ENCODE peak calls at places on chromosomes 4 and X, in eight cellular contexts. One of them, this sample, is unnamed.

GRCh38 chr4:175998782-175999181 is 66.9 kb upstream of the WDR17 start:
- DNase-seq in tibial nerve: no peak
- DNase-seq in H54: no peak
- DNase-seq in uterus: no peak
- DNase-seq in heart left ventricle: no peak
- DNase-seq in adrenal gland: no peak
- DNase-seq in breast epithelium: no peak
- DNase-seq in GM12878: no peak
- DNase-seq in this sample: peak

GRCh38 chrX:41300758-41301437 is 33.1 kb upstream of the DDX3X start:
- DNase-seq in uterus: no peak
- DNase-seq in adrenal gland: no peak
- DNase-seq in tibial nerve: no peak
- DNase-seq in heart left ventricle: no peak
- DNase-seq in H54: no peak
- DNase-seq in GM12878: no peak
- DNase-seq in breast epithelium: no peak
- DNase-seq in this sample: peak

GRCh38 chr4:7753931-7754465 is 185.7 kb downstream of the AFAP1 start:
- DNase-seq in GM12878: no peak
- DNase-seq in adrenal gland: no peak
- DNase-seq in H54: no peak
- DNase-seq in heart left ventricle: no peak
- DNase-seq in breast epithelium: no peak
- DNase-seq in uterus: no peak
- DNase-seq in tibial nerve: no peak
- DNase-seq in this sample: no peak

GRCh38 chrX:49186125-49187027 is at the start of gene PRICKLE3:
- DNase-seq in tibial nerve: peak
- DNase-seq in heart left ventricle: peak
- DNase-seq in GM12878: no peak
- DNase-seq in H54: no peak
- DNase-seq in uterus: peak
- DNase-seq in adrenal gland: peak
- DNase-seq in breast epithelium: peak
- DNase-seq in this sample: peak

GRCh38 chr4:42488114-42488513 is 90.8 kb downstream of the SHISA3 start:
- DNase-seq in H54: no peak
- DNase-seq in GM12878: peak
- DNase-seq in uterus: no peak
- DNase-seq in heart left ventricle: no peak
- DNase-seq in breast epithelium: no peak
- DNase-seq in adrenal gland: no peak
- DNase-seq in tibial nerve: no peak
- DNase-seq in this sample: no peak

GRCh38 chr4:120052840-120053239 is 13.8 kb downstream of the MAD2L1 start:
- DNase-seq in heart left ventricle: no peak
- DNase-seq in tibial nerve: peak
- DNase-seq in GM12878: no peak
- DNase-seq in uterus: peak
- DNase-seq in adrenal gland: no peak
- DNase-seq in breast epithelium: no peak
- DNase-seq in H54: peak
- DNase-seq in this sample: no peak

GRCh38 chrX:49231333-49232000 is 1.7 kb downstream of the CACNA1F start:
- DNase-seq in breast epithelium: no peak
- DNase-seq in tibial nerve: no peak
- DNase-seq in GM12878: no peak
- DNase-seq in adrenal gland: no peak
- DNase-seq in uterus: no peak
- DNase-seq in heart left ventricle: no peak
- DNase-seq in H54: no peak
- DNase-seq in this sample: no peak

GRCh38 chr4:52081216-52081615 is 30.1 kb downstream of the SPATA18 start:
- DNase-seq in breast epithelium: no peak
- DNase-seq in tibial nerve: no peak
- DNase-seq in H54: no peak
- DNase-seq in heart left ventricle: no peak
- DNase-seq in GM12878: no peak
- DNase-seq in adrenal gland: no peak
- DNase-seq in uterus: no peak
- DNase-seq in this sample: no peak

GRCh38 chrX:130523460-130524394 is 121.9 kb downstream of the RBMX2 start:
- DNase-seq in tibial nerve: peak
- DNase-seq in H54: peak
- DNase-seq in GM12878: no peak
- DNase-seq in heart left ventricle: peak
- DNase-seq in adrenal gland: peak
- DNase-seq in uterus: peak
- DNase-seq in breast epithelium: no peak
- DNase-seq in this sample: peak

GRCh38 chr4:55485821-55486220 is 60.9 kb downstream of the CLOCK start:
- DNase-seq in tibial nerve: no peak
- DNase-seq in breast epithelium: no peak
- DNase-seq in uterus: no peak
- DNase-seq in GM12878: no peak
- DNase-seq in heart left ventricle: no peak
- DNase-seq in H54: no peak
- DNase-seq in adrenal gland: no peak
- DNase-seq in this sample: no peak

GRCh38 chrX:33607042-33607595 is 395.8 kb upstream of the DMD start:
- DNase-seq in GM12878: no peak
- DNase-seq in uterus: no peak
- DNase-seq in breast epithelium: no peak
- DNase-seq in H54: no peak
- DNase-seq in adrenal gland: no peak
- DNase-seq in heart left ventricle: no peak
- DNase-seq in tibial nerve: no peak
- DNase-seq in this sample: no peak

GRCh38 chr4:110196871-110197420 is 1.5 kb downstream of the ELOVL6 start:
- DNase-seq in GM12878: no peak
- DNase-seq in breast epithelium: peak
- DNase-seq in adrenal gland: peak
- DNase-seq in uterus: peak
- DNase-seq in tibial nerve: peak
- DNase-seq in heart left ventricle: no peak
- DNase-seq in H54: peak
- DNase-seq in this sample: peak

GRCh38 chr4:56086073-56086521 is 137.4 kb downstream of the CEP135 start:
- DNase-seq in H54: no peak
- DNase-seq in tibial nerve: no peak
- DNase-seq in adrenal gland: no peak
- DNase-seq in breast epithelium: no peak
- DNase-seq in uterus: no peak
- DNase-seq in GM12878: no peak
- DNase-seq in heart left ventricle: no peak
- DNase-seq in this sample: no peak

GRCh38 chr4:26320453-26321325 is at the start of gene RBPJ:
- DNase-seq in H54: peak
- DNase-seq in tibial nerve: peak
- DNase-seq in GM12878: peak
- DNase-seq in uterus: peak
- DNase-seq in breast epithelium: peak
- DNase-seq in adrenal gland: peak
- DNase-seq in heart left ventricle: peak
- DNase-seq in this sample: peak
- TF ChIP-seq POLR2A in H54: peak
- TF ChIP-seq POLR2A in tibial nerve: peak
- TF ChIP-seq POLR2A in GM12878: peak
- TF ChIP-seq POLR2A in uterus: no peak
- TF ChIP-seq POLR2A in breast epithelium: peak
- TF ChIP-seq POLR2A in adrenal gland: peak
- TF ChIP-seq POLR2A in heart left ventricle: peak
- TF ChIP-seq POLR2A in this sample: peak

GRCh38 chr4:13546374-13546854 is 2.1 kb upstream of the NKX3-2 start:
- DNase-seq in uterus: no peak
- DNase-seq in tibial nerve: no peak
- DNase-seq in breast epithelium: no peak
- DNase-seq in H54: no peak
- DNase-seq in GM12878: no peak
- DNase-seq in adrenal gland: no peak
- DNase-seq in heart left ventricle: no peak
- DNase-seq in this sample: no peak

GRCh38 chr4:13545394-13545808 is 1.1 kb upstream of the NKX3-2 start:
- DNase-seq in GM12878: no peak
- DNase-seq in heart left ventricle: no peak
- DNase-seq in H54: no peak
- DNase-seq in adrenal gland: no peak
- DNase-seq in breast epithelium: no peak
- DNase-seq in tibial nerve: no peak
- DNase-seq in uterus: no peak
- DNase-seq in this sample: no peak

GRCh38 chr4:13543091-13543581 is 1.2 kb downstream of the NKX3-2 start:
- DNase-seq in H54: no peak
- DNase-seq in tibial nerve: no peak
- DNase-seq in breast epithelium: no peak
- DNase-seq in GM12878: no peak
- DNase-seq in heart left ventricle: no peak
- DNase-seq in adrenal gland: no peak
- DNase-seq in uterus: no peak
- DNase-seq in this sample: no peak

GRCh38 chr4:13543648-13544555 is at the start of gene NKX3-2:
- DNase-seq in uterus: no peak
- DNase-seq in heart left ventricle: no peak
- DNase-seq in adrenal gland: no peak
- DNase-seq in breast epithelium: no peak
- DNase-seq in tibial nerve: no peak
- DNase-seq in H54: peak
- DNase-seq in GM12878: no peak
- DNase-seq in this sample: peak

DNA sequence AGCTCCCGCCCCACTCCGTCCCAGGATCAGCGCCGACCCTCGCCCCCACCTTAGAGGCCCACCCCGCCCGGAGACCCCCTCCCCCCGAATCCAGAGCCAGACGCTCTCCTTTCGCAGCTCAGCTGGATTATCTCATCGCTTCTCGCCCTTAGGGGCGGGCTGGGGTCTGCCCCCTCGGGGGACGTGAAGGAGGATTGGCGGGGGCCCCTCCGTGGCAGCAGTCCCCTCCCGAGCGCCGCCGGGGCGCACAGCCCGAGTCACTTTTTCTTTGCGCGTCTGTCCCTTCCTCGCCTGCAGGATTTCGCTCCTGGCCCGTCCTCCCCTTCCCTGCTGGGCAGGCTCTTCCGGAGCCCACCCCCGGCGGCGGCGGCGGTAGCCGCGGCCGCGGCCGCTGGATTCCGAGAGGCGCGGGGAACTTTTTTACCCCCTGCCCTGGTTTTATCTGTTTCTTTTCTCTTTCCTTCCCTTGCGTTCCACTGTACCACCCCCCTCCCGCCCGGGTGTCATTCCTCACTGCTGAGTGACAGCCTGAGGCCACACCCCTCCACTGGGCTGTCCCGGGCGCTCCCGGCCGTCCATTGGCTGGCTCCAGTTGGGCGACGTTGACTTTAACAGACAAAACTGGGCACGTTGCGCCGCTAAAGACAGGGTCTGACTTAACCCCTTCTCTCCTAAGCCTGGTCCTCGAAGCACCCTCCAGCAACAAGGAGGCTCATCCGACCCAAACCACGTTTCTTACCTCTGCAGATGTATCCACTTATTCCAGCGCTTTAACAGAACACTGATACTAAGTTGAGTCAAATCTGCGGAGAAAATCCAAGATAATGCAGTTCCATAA is 467 bp upstream of the NKX3-2 start:
- DNase-seq in adrenal gland: peak
- DNase-seq in uterus: peak
- DNase-seq in heart left ventricle: peak
- DNase-seq in breast epithelium: no peak
- DNase-seq in GM12878: no peak
- DNase-seq in H54: peak
- DNase-seq in tibial nerve: no peak
- DNase-seq in this sample: peak
- TF ChIP-seq POLR2A in adrenal gland: no peak
- TF ChIP-seq POLR2A in uterus: no peak
- TF ChIP-seq POLR2A in heart left ventricle: no peak
- TF ChIP-seq POLR2A in breast epithelium: no peak
- TF ChIP-seq POLR2A in GM12878: no peak
- TF ChIP-seq POLR2A in H54: no peak
- TF ChIP-seq POLR2A in tibial nerve: no peak
- TF ChIP-seq POLR2A in this sample: no peak

GRCh38 chr4:19786616-19787015 is 465.1 kb upstream of the SLIT2 start:
- DNase-seq in adrenal gland: no peak
- DNase-seq in uterus: no peak
- DNase-seq in tibial nerve: no peak
- DNase-seq in breast epithelium: no peak
- DNase-seq in GM12878: no peak
- DNase-seq in heart left ventricle: no peak
- DNase-seq in H54: no peak
- DNase-seq in this sample: no peak

GRCh38 chr4:19780871-19781270 is 470.8 kb upstream of the SLIT2 start:
- DNase-seq in H54: no peak
- DNase-seq in GM12878: no peak
- DNase-seq in uterus: no peak
- DNase-seq in breast epithelium: no peak
- DNase-seq in tibial nerve: no peak
- DNase-seq in adrenal gland: no peak
- DNase-seq in heart left ventricle: no peak
- DNase-seq in this sample: no peak

DNA sequence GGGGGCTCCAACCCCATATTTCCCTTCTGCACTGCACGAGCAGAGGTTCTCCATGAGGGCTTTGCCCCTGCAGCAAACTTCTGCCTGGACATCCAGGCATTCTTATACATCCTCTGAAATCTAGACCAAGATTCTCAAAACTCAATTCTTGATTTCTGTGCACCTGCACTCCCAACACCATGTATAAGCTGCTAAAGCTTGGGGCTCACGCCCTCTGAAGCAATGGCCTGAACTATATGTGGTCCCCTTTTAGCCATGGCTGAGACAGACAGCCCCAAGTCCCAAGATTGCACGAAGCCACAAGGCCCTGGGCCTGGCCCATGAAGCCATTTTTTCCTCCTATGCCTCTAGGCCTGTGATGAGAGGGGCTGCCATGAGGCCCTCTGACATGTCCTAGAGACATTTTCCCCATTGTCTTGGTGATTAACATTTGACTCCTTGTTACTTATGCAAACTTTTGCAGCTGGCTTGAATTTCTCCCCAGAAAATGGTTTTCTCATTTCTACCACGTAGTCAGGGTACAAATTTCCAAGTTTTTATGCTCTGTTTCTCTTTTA is 468.0 kb upstream of the SLIT2 start:
- DNase-seq in breast epithelium: no peak
- DNase-seq in uterus: no peak
- DNase-seq in GM12878: no peak
- DNase-seq in tibial nerve: no peak
- DNase-seq in heart left ventricle: no peak
- DNase-seq in H54: no peak
- DNase-seq in adrenal gland: no peak
- DNase-seq in this sample: no peak
- TF ChIP-seq POLR2A in breast epithelium: no peak
- TF ChIP-seq POLR2A in uterus: no peak
- TF ChIP-seq POLR2A in GM12878: no peak
- TF ChIP-seq POLR2A in tibial nerve: no peak
- TF ChIP-seq POLR2A in heart left ventricle: no peak
- TF ChIP-seq POLR2A in H54: no peak
- TF ChIP-seq POLR2A in adrenal gland: no peak
- TF ChIP-seq POLR2A in this sample: no peak

GRCh38 chr4:105473340-105474109 is at the start of gene PPA2:
- DNase-seq in breast epithelium: peak
- DNase-seq in adrenal gland: peak
- DNase-seq in GM12878: peak
- DNase-seq in uterus: peak
- DNase-seq in tibial nerve: peak
- DNase-seq in H54: peak
- DNase-seq in heart left ventricle: peak
- DNase-seq in this sample: peak
- TF ChIP-seq POLR2A in breast epithelium: peak
- TF ChIP-seq POLR2A in adrenal gland: peak
- TF ChIP-seq POLR2A in GM12878: peak
- TF ChIP-seq POLR2A in uterus: peak
- TF ChIP-seq POLR2A in tibial nerve: peak
- TF ChIP-seq POLR2A in H54: peak
- TF ChIP-seq POLR2A in heart left ventricle: peak
- TF ChIP-seq POLR2A in this sample: peak

GRCh38 chr4:82421796-82422560 is 8.3 kb downstream of the HNRNPDL start:
- DNase-seq in GM12878: no peak
- DNase-seq in adrenal gland: no peak
- DNase-seq in H54: no peak
- DNase-seq in uterus: no peak
- DNase-seq in tibial nerve: no peak
- DNase-seq in breast epithelium: no peak
- DNase-seq in heart left ventricle: no peak
- DNase-seq in this sample: peak
- TF ChIP-seq POLR2A in GM12878: peak
- TF ChIP-seq POLR2A in adrenal gland: no peak
- TF ChIP-seq POLR2A in H54: no peak
- TF ChIP-seq POLR2A in uterus: no peak
- TF ChIP-seq POLR2A in tibial nerve: no peak
- TF ChIP-seq POLR2A in breast epithelium: no peak
- TF ChIP-seq POLR2A in heart left ventricle: no peak
- TF ChIP-seq POLR2A in this sample: no peak

This sample was measured in erythroblast.